ENCODE peak calls at places on chromosomes 5 and 9, in five cellular contexts. A, J, R, W and K are unnamed samples.

GRCh38 chr5:26569241-26569928 is 469.0 kb downstream of the CDH9 start:
- DNase-seq in A (no peak), W (no peak), R (no peak), J (no peak), K (no peak)

GRCh38 chr5:68419637-68420452 is 204.3 kb downstream of the PIK3R1 start:
- DNase-seq in A (no peak), J (no peak), R (no peak), W (no peak), K (no peak)

GRCh38 chr5:176793736-176794135 is 16.6 kb upstream of the UNC5A start:
- DNase-seq in J (no peak), R (no peak), A (no peak), W (no peak), K (peak)

GRCh38 chr5:133398646-133399081 is 213.7 kb downstream of the FSTL4 start:
- DNase-seq in W (no peak), A (no peak), R (no peak), J (no peak), K (no peak)

GRCh38 chr5:109486200-109486804 is 76.5 kb upstream of the PJA2 start:
- DNase-seq in A (no peak), W (no peak), J (no peak), R (no peak), K (no peak)

GRCh38 chr9:16207161-16207560 is 654.3 kb downstream of the CCDC171 start:
- DNase-seq in W (no peak), J (no peak), A (no peak), R (peak), K (no peak)

GRCh38 chr5:68365894-68366293 is 150.3 kb downstream of the PIK3R1 start:
- DNase-seq in J (no peak), R (no peak), A (no peak), W (no peak), K (no peak)

GRCh38 chr9:123816817-123817472 is 113.0 kb downstream of the DENND1A start:
- DNase-seq in J (no peak), R (no peak), W (no peak), A (no peak), K (no peak)

GRCh38 chr9:133166392-133166791 is 2.7 kb upstream of the GBGT1 start:
- DNase-seq in R (no peak), A (no peak), J (no peak), W (no peak), K (no peak)

GRCh38 chr9:7216004-7216821 is 458.4 kb downstream of the KDM4C start:
- DNase-seq in R (peak), J (no peak), W (no peak), A (no peak), K (no peak)

GRCh38 chr5:14433202-14433601 is 148.4 kb upstream of the OTULINL start:
- DNase-seq in W (no peak), R (no peak), J (no peak), A (no peak), K (no peak)

GRCh38 chr5:137796279-137796678 is 42.1 kb upstream of the HNRNPA0 start:
- DNase-seq in A (no peak), R (no peak), J (no peak), W (no peak), K (no peak)

GRCh38 chr9:131174681-131175239 is 49.4 kb downstream of the NUP214 start:
- DNase-seq in J (no peak), W (no peak), A (no peak), R (no peak), K (no peak)

GRCh38 chr5:4017076-4017803 is 421.6 kb downstream of the IRX1 start:
- DNase-seq in J (no peak), A (no peak), W (no peak), R (no peak), K (no peak)

GRCh38 chr5:87151547-87151946 is 116.1 kb upstream of the RASA1 start:
- DNase-seq in J (no peak), R (peak), A (no peak), W (no peak), K (no peak)

GRCh38 chr5:53568868-53569267 is 8.4 kb downstream of the NDUFS4 start:
- DNase-seq in W (no peak), J (no peak), A (no peak), R (peak), K (no peak)

GRCh38 chr5:141529002-141529401 is 40.1 kb downstream of the PCDHGC5 start:
- DNase-seq in J (no peak), R (peak), W (no peak), A (no peak), K (no peak)

GRCh38 chr5:142783601-142784291 is 13.6 kb downstream of the ARHGAP26 start:
- DNase-seq in W (no peak), A (no peak), J (no peak), R (no peak), K (no peak)

GRCh38 chr9:5112646-5113045 is 72.8 kb downstream of the INSL6 start:
- DNase-seq in R (no peak), W (no peak), J (no peak), A (no peak), K (no peak)

GRCh38 chr5:149549461-149550266 is 1.6 kb downstream of the CSNK1A1 start:
- DNase-seq in A (no peak), J (no peak), R (peak), W (peak), K (peak)

GRCh38 chr9:33106827-33107621 is 30.6 kb upstream of the SMU1 start:
- DNase-seq in W (peak), R (peak), J (no peak), A (no peak), K (peak)

GRCh38 chr5:176803943-176804498 is 6.3 kb upstream of the UNC5A start:
- DNase-seq in R (peak), W (peak), A (no peak), J (peak), K (peak)

GRCh38 chr9:91177081-91177480 is 184.6 kb downstream of the AUH start:
- DNase-seq in W (no peak), R (no peak), J (no peak), A (no peak), K (no peak)

GRCh38 chr5:170297589-170298462 is at the start of gene LCP2:
- DNase-seq in A (no peak), W (no peak), J (no peak), R (no peak), K (no peak)

GRCh38 chr9:85053206-85053605 is 383.7 kb downstream of the NTRK2 start:
- DNase-seq in A (no peak), J (no peak), R (no peak), W (no peak), K (no peak)

DNA sequence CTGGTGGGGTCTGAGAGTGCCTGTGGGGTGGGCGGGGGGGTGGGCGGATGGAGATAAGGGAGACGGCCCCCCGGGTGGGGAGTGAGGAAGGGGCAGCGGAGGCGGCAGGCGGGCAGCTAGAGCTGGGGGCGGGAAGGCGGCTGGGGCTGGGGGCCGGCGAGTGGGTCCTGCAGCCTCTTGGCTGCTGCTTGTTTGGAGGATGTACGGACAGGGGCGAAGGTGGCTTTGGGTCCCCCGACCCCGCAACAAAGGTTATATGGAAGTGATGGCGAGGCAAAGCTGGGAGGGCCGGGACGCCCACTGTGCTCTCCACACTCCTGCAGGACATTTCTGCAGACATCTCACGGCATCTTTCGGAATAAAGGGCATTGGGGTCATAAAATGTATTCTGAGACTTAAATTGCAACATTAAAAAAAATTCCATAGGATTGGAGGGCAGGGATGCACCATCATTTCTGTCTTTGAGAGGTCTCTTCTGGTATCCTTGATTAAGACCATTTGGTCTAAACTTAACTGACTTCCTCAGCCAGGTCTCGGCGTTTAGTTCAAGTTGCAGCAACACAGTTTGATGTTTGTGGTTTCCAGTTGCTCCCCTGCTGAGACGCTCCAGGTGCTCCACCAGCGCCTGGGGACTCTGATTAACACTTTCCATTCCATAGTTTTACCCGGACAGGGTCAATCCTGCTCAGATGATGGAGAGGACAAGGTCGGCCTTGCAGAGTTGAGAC is 101.5 kb upstream of the SSBP2 start:
- DNase-seq in R (peak), W (peak), A (no peak), J (peak), K (peak)
- H2BK120ac ChIP-seq in R (peak), W (peak), A (peak), J (peak), K (peak)

GRCh38 chr5:102759289-102759688 is 4.2 kb downstream of the PAM start:
- DNase-seq in A (no peak), J (no peak), W (no peak), R (no peak), K (no peak)

GRCh38 chr5:102758576-102758975 is 3.5 kb downstream of the PAM start:
- DNase-seq in W (no peak), A (no peak), J (no peak), R (peak), K (no peak)

GRCh38 chr5:102753889-102754498 is 1.1 kb upstream of the PAM start:
- DNase-seq in W (peak), J (no peak), R (no peak), A (no peak), K (no peak)

GRCh38 chr5:102754499-102755424 is at the start of gene PAM:
- DNase-seq in J (peak), A (no peak), R (peak), W (peak), K (peak)

GRCh38 chr5:102755691-102756371 is 726 bp downstream of the PAM start:
- DNase-seq in J (peak), W (peak), A (no peak), R (peak), K (peak)
- H3K14ac ChIP-seq in J (no peak), W (peak), A (no peak), R (peak), K (peak)

GRCh38 chr9:77909306-77909705 is 122.3 kb downstream of the GNAQ start:
- DNase-seq in J (no peak), R (no peak), W (no peak), A (no peak), K (no peak)

GRCh38 chr9:77908293-77908692 is 123.3 kb downstream of the GNAQ start:
- DNase-seq in R (no peak), W (no peak), A (no peak), J (no peak), K (no peak)

GRCh38 chr9:77910216-77910615 is 121.4 kb downstream of the GNAQ start:
- DNase-seq in J (no peak), A (no peak), R (no peak), W (no peak), K (no peak)

GRCh38 chr9:77912895-77913693 is 118.5 kb downstream of the GNAQ start:
- DNase-seq in J (no peak), R (peak), W (no peak), A (no peak), K (peak)

GRCh38 chr9:77911928-77912327 is 119.7 kb downstream of the GNAQ start:
- DNase-seq in R (no peak), W (no peak), J (no peak), A (no peak), K (no peak)
- H4K8ac ChIP-seq in R (no peak), W (no peak), J (no peak), A (no peak), K (no peak)

GRCh38 chr5:112419050-112419595 is at the start of gene EPB41L4A:
- DNase-seq in J (peak), W (no peak), A (no peak), R (no peak), K (peak)
- H2BK120ac ChIP-seq in J (no peak), W (no peak), A (no peak), R (no peak), K (no peak)

DNA sequence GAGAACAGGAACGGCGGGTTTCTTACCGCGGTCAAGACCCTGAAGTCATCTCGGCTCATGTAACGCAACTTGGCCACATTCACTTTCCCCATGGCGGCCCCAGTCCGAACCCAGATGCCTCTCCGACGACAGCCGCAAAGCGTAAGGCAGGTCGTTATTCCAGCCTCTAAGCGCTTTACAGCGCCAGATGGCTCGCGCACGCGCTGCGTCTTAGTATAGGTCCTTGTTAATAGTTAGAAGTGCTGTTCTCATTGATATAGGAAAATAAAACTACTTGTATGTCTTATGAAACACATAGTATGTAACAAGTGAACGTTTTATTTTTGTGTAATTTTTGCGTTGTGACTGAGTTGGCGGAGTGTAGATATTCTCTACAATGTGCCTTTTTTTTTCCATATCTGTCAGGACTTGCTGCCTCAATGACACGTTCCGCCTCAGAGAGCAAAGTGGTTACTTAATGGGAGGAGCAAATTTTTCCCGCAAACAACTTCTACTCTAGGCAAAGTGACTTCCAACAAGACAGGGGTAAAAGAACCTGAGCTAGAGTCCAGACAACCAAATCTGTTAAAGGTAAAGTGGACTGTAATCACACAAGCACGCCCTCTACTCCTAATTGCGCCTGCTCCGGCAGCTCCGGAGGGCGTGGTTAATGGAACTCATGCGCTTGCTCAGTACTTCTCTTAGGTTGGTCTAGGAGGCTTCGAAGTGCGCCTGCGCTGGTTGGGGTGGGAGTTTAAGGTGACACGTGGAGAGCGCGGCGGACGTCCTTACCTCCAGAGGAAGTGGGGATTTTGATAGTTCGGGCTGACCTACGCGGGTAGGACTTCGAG is at the start of gene RIOK2:
- DNase-seq in R (peak), J (peak), A (peak), W (peak), K (peak)
- H3K14ac ChIP-seq in R (peak), J (no peak), A (no peak), W (peak), K (peak)

GRCh38 chr9:92293452-92294296 is at the start of gene IARS1:
- DNase-seq in J (peak), R (peak), A (peak), W (peak), K (peak)

GRCh38 chr9:92295827-92296258 is 2.3 kb upstream of the IARS1 start:
- DNase-seq in R (no peak), A (no peak), J (no peak), W (no peak), K (no peak)

GRCh38 chr9:92294297-92294676 is 790 bp upstream of the IARS1 start:
- DNase-seq in A (no peak), R (peak), W (peak), J (no peak), K (peak)

GRCh38 chr9:92293075-92293354 is 482 bp downstream of the IARS1 start:
- DNase-seq in W (no peak), R (no peak), A (no peak), J (no peak), K (no peak)

DNA sequence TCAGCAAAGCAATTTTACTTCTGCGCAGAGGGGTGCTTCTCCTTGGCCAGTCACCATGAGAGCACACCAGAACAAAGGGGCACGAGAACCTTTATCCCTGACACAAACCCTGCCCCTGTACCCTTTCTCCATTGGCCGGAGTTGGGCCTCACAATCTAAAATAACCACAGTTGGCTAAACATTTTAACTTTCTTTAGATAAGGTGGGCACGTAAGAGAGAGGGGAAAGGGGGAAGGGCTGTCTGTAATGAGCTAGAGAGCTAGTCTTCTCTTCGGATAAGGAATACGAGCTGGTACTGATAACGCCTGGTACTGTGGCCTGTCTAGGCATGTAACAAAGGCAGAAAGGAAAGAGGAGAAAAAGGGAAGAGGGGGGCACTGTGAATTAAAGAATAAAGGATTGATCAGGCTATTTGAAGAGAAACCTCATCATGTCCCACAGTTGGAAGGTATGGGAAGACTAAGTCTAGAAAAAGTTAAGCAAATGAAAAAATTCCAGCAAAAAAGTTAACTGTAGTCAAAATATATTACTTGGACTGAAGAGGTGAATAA is 1.8 kb upstream of the IARS1 start:
- DNase-seq in A (no peak), J (no peak), R (no peak), W (no peak), K (no peak)
- H4K8ac ChIP-seq in A (no peak), J (no peak), R (no peak), W (no peak), K (peak)

GRCh38 chr9:129506892-129507291 is 114.0 kb downstream of the C9orf50 start:
- DNase-seq in J (no peak), W (no peak), R (peak), A (no peak), K (no peak)
- H2BK120ac ChIP-seq in J (no peak), W (no peak), R (peak), A (no peak), K (peak)

DNA sequence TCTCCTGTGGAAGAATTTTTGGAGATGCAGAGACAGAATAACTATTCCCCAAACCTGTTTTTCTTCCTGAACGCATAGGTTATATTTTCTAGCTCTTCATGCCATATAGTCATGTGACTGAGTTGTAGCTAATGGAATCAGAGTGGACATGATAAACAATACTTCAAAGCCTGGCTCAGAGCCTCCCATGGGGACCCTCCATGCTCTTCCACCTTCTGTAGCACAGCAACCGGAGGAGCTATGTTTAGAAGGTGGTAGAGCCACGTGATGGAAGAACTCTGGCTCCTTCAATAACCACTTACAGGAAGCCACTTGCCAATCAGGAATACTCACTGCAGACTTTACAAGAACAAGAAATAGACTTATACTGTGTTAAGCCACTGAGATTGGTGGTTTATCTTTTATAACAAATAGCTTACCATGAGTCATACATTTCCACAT is 39.2 kb downstream of the NADK2 start:
- DNase-seq in A (no peak), W (no peak), J (no peak), R (peak), K (peak)
- H3K14ac ChIP-seq in A (no peak), W (no peak), J (no peak), R (no peak), K (no peak)

DNA sequence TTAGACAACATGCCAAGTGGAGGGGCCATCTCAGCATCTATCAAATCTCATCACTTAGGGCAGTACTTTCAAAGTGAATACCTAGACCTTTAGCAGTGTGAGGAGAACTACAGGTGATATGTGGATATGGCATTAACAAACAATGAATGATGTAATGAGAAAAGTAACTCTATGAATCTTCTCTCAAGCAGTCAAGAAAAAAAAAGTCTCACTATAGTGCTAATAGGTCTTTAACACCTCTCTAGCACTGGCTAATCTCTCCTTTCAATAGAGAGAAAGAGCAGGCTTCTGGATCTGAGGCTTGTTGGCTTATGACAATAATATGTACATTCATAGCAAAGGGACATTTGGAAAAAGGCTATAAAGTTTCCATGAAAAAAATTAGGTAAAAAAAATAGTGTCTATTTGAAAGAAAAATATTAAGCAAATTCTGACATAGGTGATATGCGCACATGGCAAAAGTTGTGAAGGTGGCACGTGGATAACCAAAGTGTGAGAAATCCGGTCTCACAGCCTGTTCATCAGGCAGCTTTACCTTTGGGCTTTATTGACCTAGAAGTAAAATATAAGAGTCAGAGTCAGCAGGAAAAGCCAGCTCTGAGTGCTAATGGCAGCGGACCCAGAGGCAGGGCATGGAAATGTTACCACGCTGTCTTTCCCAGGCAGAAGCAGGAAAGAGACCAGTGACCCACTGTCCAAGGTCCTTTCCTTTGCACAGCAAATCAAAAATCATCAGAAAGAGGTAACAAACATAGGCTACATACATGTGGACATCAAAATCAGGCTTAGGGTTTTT is 203.4 kb downstream of the EFNA5 start:
- DNase-seq in J (no peak), A (no peak), W (no peak), R (no peak), K (no peak)
- H4K8ac ChIP-seq in J (no peak), A (no peak), W (no peak), R (no peak), K (no peak)